ENCODE peak calls at places on chromosomes 12 and 14, in five cellular contexts. One of them, this sample, is unnamed.

GRCh38 chr12:51318846-51319570 is 5.0 kb downstream of the BIN2 start:
- DNase-seq in neural progenitor cell: no peak
- DNase-seq in body of pancreas: no peak
- DNase-seq in psoas muscle: no peak
- DNase-seq in uterus: no peak
- DNase-seq in this sample: no peak

GRCh38 chr12:48973992-48974673 is 2.6 kb upstream of the WNT10B start:
- DNase-seq in psoas muscle: peak
- DNase-seq in uterus: no peak
- DNase-seq in body of pancreas: peak
- DNase-seq in neural progenitor cell: peak
- DNase-seq in this sample: no peak

GRCh38 chr12:52495385-52495784 is 2.3 kb upstream of the KRT6A start:
- DNase-seq in neural progenitor cell: peak
- DNase-seq in body of pancreas: no peak
- DNase-seq in uterus: no peak
- DNase-seq in psoas muscle: no peak
- DNase-seq in this sample: no peak

GRCh38 chr12:68176252-68176651 is 16.7 kb upstream of the IFNG start:
- DNase-seq in psoas muscle: no peak
- DNase-seq in uterus: no peak
- DNase-seq in body of pancreas: no peak
- DNase-seq in neural progenitor cell: no peak
- DNase-seq in this sample: no peak

GRCh38 chr14:21652209-21652808 is 1.3 kb upstream of the OR4E2 start:
- DNase-seq in body of pancreas: no peak
- DNase-seq in neural progenitor cell: peak
- DNase-seq in psoas muscle: no peak
- DNase-seq in uterus: no peak
- DNase-seq in this sample: no peak

GRCh38 chr12:62256408-62257079 is 3.7 kb upstream of the USP15 start:
- DNase-seq in body of pancreas: peak
- DNase-seq in neural progenitor cell: no peak
- DNase-seq in uterus: no peak
- DNase-seq in psoas muscle: no peak
- DNase-seq in this sample: no peak

GRCh38 chr14:22039938-22040780 is 366.5 kb upstream of the OR4E1 start:
- DNase-seq in psoas muscle: peak
- DNase-seq in neural progenitor cell: no peak
- DNase-seq in uterus: no peak
- DNase-seq in body of pancreas: no peak
- DNase-seq in this sample: no peak

GRCh38 chr14:77707355-77707723 is 484 bp downstream of the ALKBH1 start:
- DNase-seq in body of pancreas: peak
- DNase-seq in psoas muscle: no peak
- DNase-seq in uterus: no peak
- DNase-seq in neural progenitor cell: peak
- DNase-seq in this sample: peak

GRCh38 chr14:94481468-94482131 is 5.6 kb upstream of the SERPINA9 start:
- DNase-seq in psoas muscle: no peak
- DNase-seq in body of pancreas: peak
- DNase-seq in uterus: no peak
- DNase-seq in neural progenitor cell: no peak
- DNase-seq in this sample: no peak

GRCh38 chr12:124184456-124184855 is 110.4 kb upstream of the RFLNA start:
- DNase-seq in body of pancreas: no peak
- DNase-seq in uterus: no peak
- DNase-seq in neural progenitor cell: no peak
- DNase-seq in psoas muscle: no peak
- DNase-seq in this sample: no peak

GRCh38 chr12:104358353-104359003 is 54.9 kb downstream of the EID3 start:
- DNase-seq in neural progenitor cell: peak
- DNase-seq in body of pancreas: peak
- DNase-seq in uterus: peak
- DNase-seq in psoas muscle: peak
- DNase-seq in this sample: no peak

GRCh38 chr14:27927519-27927918 is 839.1 kb upstream of the FOXG1 start:
- DNase-seq in body of pancreas: no peak
- DNase-seq in psoas muscle: no peak
- DNase-seq in uterus: no peak
- DNase-seq in neural progenitor cell: no peak
- DNase-seq in this sample: no peak

GRCh38 chr12:83143937-83144336 is 457.2 kb downstream of the TMTC2 start:
- DNase-seq in neural progenitor cell: no peak
- DNase-seq in body of pancreas: no peak
- DNase-seq in uterus: no peak
- DNase-seq in psoas muscle: no peak
- DNase-seq in this sample: no peak

GRCh38 chr14:54715811-54716210 is 148.9 kb downstream of the SAMD4A start:
- DNase-seq in neural progenitor cell: no peak
- DNase-seq in body of pancreas: no peak
- DNase-seq in psoas muscle: no peak
- DNase-seq in uterus: no peak
- DNase-seq in this sample: no peak

GRCh38 chr12:126617312-126617711 is 1552.1 kb downstream of the AACS start:
- DNase-seq in psoas muscle: no peak
- DNase-seq in uterus: no peak
- DNase-seq in body of pancreas: no peak
- DNase-seq in neural progenitor cell: peak
- DNase-seq in this sample: no peak

GRCh38 chr12:109735051-109735521 is 21.5 kb downstream of the FAM222A start:
- DNase-seq in uterus: no peak
- DNase-seq in neural progenitor cell: no peak
- DNase-seq in body of pancreas: peak
- DNase-seq in psoas muscle: peak
- DNase-seq in this sample: no peak

GRCh38 chr14:104813286-104813685 is 12.4 kb downstream of the ZBTB42 start:
- DNase-seq in body of pancreas: no peak
- DNase-seq in uterus: no peak
- DNase-seq in neural progenitor cell: peak
- DNase-seq in psoas muscle: no peak
- DNase-seq in this sample: no peak

GRCh38 chr12:15899282-15899870 is 11.8 kb upstream of the DERA start:
- DNase-seq in neural progenitor cell: peak
- DNase-seq in uterus: no peak
- DNase-seq in psoas muscle: no peak
- DNase-seq in body of pancreas: no peak
- DNase-seq in this sample: no peak

GRCh38 chr12:132451836-132452195 is 38.1 kb upstream of the FBRSL1 start:
- DNase-seq in neural progenitor cell: no peak
- DNase-seq in body of pancreas: no peak
- DNase-seq in uterus: no peak
- DNase-seq in psoas muscle: no peak
- DNase-seq in this sample: no peak

DNA sequence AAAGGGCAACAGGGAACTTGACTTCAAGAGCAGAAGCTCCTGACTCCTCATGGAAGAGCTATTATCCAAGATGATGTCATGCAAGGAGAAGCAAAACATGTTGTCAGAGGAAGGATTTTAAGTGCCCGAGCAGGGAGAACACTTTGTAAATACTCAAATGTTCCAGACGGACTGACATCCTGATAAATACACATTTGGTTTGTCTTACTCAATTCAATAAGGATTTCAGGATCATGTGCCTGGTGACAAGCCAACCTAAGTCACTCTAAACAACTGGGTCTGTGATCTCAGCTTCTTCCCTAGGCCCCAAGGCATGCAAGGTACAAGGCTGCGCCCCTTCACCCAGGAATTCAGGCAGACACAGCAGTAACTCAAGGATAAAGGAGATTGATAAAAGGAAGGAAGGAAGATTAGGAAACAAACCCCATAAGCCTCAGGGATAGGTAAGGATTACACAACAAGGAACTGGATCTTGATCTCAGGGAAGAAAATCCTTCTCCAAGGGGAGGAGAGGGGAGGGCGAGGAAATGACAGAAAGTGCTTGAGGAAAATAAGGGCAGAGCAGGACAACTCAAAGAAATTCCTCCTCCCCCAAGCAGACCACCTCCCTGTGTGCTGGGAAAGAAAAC is 26.9 kb upstream of the CEBPE start:
- DNase-seq in body of pancreas: no peak
- DNase-seq in neural progenitor cell: no peak
- DNase-seq in uterus: peak
- DNase-seq in psoas muscle: no peak
- DNase-seq in this sample: no peak
- H3K27ac ChIP-seq in body of pancreas: no peak
- H3K27ac ChIP-seq in neural progenitor cell: no peak
- H3K27ac ChIP-seq in uterus: peak
- H3K27ac ChIP-seq in psoas muscle: peak
- H3K27ac ChIP-seq in this sample: no peak

DNA sequence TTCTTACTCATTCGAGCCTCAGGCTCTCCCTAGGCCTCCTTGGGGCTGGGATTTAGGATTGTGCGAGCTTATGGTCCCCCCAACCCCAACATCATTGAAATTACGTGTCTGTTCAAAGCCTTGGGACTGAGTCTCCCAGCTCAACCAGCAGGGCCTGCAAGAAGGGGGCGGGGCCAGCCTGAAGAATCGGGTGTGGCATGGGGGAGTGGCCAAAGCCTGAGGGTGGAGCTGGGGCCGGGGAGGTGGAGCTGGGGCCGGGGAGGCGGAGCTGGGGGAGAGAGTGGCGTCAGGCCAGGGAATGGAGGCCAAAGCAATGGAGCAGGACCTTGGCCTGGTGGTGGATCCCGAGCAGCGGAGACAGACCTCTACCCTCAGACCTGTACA is 24.3 kb upstream of the HSPB8 start:
- DNase-seq in uterus: no peak
- DNase-seq in neural progenitor cell: peak
- DNase-seq in body of pancreas: no peak
- DNase-seq in psoas muscle: peak
- DNase-seq in this sample: no peak
- H3K27ac ChIP-seq in uterus: no peak
- H3K27ac ChIP-seq in neural progenitor cell: no peak
- H3K27ac ChIP-seq in body of pancreas: no peak
- H3K27ac ChIP-seq in psoas muscle: peak
- H3K27ac ChIP-seq in this sample: no peak

GRCh38 chr14:90274808-90275454 is 18.6 kb downstream of the PSMC1 start:
- DNase-seq in psoas muscle: no peak
- DNase-seq in body of pancreas: peak
- DNase-seq in neural progenitor cell: no peak
- DNase-seq in uterus: no peak
- DNase-seq in this sample: no peak

GRCh38 chr14:90275455-90275814 is 19.1 kb downstream of the PSMC1 start:
- DNase-seq in psoas muscle: no peak
- DNase-seq in uterus: no peak
- DNase-seq in neural progenitor cell: no peak
- DNase-seq in body of pancreas: no peak
- DNase-seq in this sample: no peak

GRCh38 chr14:90274019-90274418 is 17.7 kb downstream of the PSMC1 start:
- DNase-seq in neural progenitor cell: no peak
- DNase-seq in psoas muscle: no peak
- DNase-seq in body of pancreas: no peak
- DNase-seq in uterus: no peak
- DNase-seq in this sample: no peak

GRCh38 chr14:90276627-90277367 is 20.4 kb downstream of the PSMC1 start:
- DNase-seq in body of pancreas: no peak
- DNase-seq in psoas muscle: no peak
- DNase-seq in uterus: no peak
- DNase-seq in neural progenitor cell: peak
- DNase-seq in this sample: no peak

DNA sequence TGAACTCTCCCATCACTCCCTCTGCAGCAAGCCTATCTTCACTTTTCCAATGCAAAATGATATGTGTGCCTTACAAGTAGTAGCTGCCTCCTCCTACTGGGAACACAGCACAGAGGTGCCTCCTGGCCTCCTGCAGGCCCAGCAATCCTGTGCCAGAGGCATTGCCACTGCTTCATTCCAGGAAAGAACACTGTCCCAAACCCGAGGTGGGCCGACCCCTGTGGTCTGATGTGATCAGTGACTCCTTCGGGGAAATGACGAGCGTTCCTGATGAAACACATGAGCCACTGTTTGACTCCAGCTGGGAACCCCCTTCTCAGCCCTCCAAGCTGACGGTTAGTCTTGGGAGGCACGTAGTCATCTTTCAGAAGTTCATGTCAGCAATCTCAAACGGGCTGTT is 19.5 kb downstream of the PSMC1 start:
- DNase-seq in psoas muscle: no peak
- DNase-seq in neural progenitor cell: no peak
- DNase-seq in uterus: no peak
- DNase-seq in body of pancreas: no peak
- DNase-seq in this sample: no peak
- H3K27ac ChIP-seq in psoas muscle: peak
- H3K27ac ChIP-seq in neural progenitor cell: no peak
- H3K27ac ChIP-seq in uterus: no peak
- H3K27ac ChIP-seq in body of pancreas: peak
- H3K27ac ChIP-seq in this sample: no peak

GRCh38 chr14:30191639-30192279 is 264.1 kb upstream of the PRKD1 start:
- DNase-seq in psoas muscle: no peak
- DNase-seq in uterus: no peak
- DNase-seq in body of pancreas: no peak
- DNase-seq in neural progenitor cell: no peak
- DNase-seq in this sample: no peak
- H3K27ac ChIP-seq in psoas muscle: no peak
- H3K27ac ChIP-seq in uterus: no peak
- H3K27ac ChIP-seq in body of pancreas: no peak
- H3K27ac ChIP-seq in neural progenitor cell: no peak
- H3K27ac ChIP-seq in this sample: no peak

DNA sequence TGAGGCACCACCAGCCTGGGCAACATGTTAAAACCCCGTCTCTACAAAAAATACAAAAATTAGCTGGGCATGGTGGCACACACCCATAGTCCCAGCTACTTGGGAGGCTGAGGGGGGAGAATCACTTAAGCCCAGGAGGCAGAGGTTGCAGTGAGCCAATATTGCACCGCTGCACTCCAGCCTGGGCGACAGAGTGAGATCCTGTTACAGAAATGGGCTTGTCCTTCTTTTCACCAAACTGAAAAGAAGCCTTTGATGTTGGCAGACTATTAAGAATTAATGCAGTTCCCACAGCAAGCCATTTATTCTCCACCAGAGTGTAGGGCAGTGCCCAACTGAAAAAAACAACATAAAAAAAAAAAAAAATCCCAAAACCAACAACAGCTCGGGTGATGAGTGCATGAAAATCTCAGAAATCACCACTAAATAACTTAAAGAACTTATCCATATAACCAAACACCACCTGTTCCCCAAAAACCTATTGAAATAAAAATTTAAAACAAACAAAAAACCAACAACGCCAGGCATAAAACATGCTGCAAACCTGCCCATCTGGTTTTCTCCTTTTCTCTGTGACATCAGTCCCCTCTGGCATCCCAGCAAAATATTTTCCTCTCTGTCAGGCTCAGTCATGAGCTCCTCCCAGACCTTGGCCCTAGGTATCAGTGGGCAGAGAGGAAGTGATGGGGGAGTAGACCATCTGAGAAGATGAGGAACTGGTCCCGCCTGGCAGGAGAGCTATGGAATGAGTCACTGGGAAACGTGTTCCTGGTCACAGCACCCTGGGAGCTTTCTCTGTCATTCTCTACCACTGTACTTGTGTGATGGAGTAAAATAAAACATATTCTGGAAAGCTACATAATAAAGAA is 4.8 kb upstream of the SRSF9 start:
- DNase-seq in neural progenitor cell: no peak
- DNase-seq in psoas muscle: no peak
- DNase-seq in body of pancreas: peak
- DNase-seq in uterus: peak
- DNase-seq in this sample: no peak
- H3K27ac ChIP-seq in neural progenitor cell: no peak
- H3K27ac ChIP-seq in psoas muscle: no peak
- H3K27ac ChIP-seq in body of pancreas: peak
- H3K27ac ChIP-seq in uterus: peak
- H3K27ac ChIP-seq in this sample: no peak

GRCh38 chr12:122975790-122976647 is 975 bp downstream of the OGFOD2 start:
- DNase-seq in uterus: peak
- DNase-seq in body of pancreas: no peak
- DNase-seq in psoas muscle: no peak
- DNase-seq in neural progenitor cell: no peak
- DNase-seq in this sample: no peak
- H3K27ac ChIP-seq in uterus: peak
- H3K27ac ChIP-seq in body of pancreas: peak
- H3K27ac ChIP-seq in psoas muscle: peak
- H3K27ac ChIP-seq in neural progenitor cell: no peak
- H3K27ac ChIP-seq in this sample: peak

This sample was measured in AG04450.